ENCODE peak calls at places on chromosomes 16 and 17, in seven cellular contexts. One of them, this sample, is unnamed.

GRCh38 chr16:87330257-87330624 is 13.0 kb upstream of the C16orf95 start:
- DNase-seq in NCI-H1105: no peak
- DNase-seq in midbrain: no peak
- DNase-seq in stimulated activated CD8-positive, alpha-beta memory T cell treated with anti-CD3 and anti-CD28 coated beads, Interleukin-12 subunit alpha, Interleukin-12 subunit beta, amount 100 ng/mL, for 4 hours: no peak
- DNase-seq in activated CD4-positive, CD25-positive, alpha-beta regulatory T cell: no peak
- DNase-seq in glomerular endothelial cell: no peak
- DNase-seq in activated T-helper 1 cell treated with anti-CD3 and anti-CD28 coated beads, Interleukin-2, amount 50 U/mL, for 16 hours: no peak
- DNase-seq in this sample: no peak

GRCh38 chr16:1706386-1707192 is 594 bp downstream of the MAPK8IP3 start:
- DNase-seq in NCI-H1105: no peak
- DNase-seq in midbrain: no peak
- DNase-seq in stimulated activated CD8-positive, alpha-beta memory T cell treated with anti-CD3 and anti-CD28 coated beads, Interleukin-12 subunit alpha, Interleukin-12 subunit beta, amount 100 ng/mL, for 4 hours: peak; percentile 40
- DNase-seq in activated CD4-positive, CD25-positive, alpha-beta regulatory T cell: peak; percentile 48
- DNase-seq in glomerular endothelial cell: no peak
- DNase-seq in activated T-helper 1 cell treated with anti-CD3 and anti-CD28 coated beads, Interleukin-2, amount 50 U/mL, for 16 hours: no peak
- DNase-seq in this sample: no peak

GRCh38 chr17:82399030-82399429 is 19.1 kb upstream of the HEXD start:
- DNase-seq in NCI-H1105: no peak
- DNase-seq in midbrain: peak; percentile 63
- DNase-seq in stimulated activated CD8-positive, alpha-beta memory T cell treated with anti-CD3 and anti-CD28 coated beads, Interleukin-12 subunit alpha, Interleukin-12 subunit beta, amount 100 ng/mL, for 4 hours: no peak
- DNase-seq in activated CD4-positive, CD25-positive, alpha-beta regulatory T cell: no peak
- DNase-seq in glomerular endothelial cell: no peak
- DNase-seq in activated T-helper 1 cell treated with anti-CD3 and anti-CD28 coated beads, Interleukin-2, amount 50 U/mL, for 16 hours: no peak
- DNase-seq in this sample: no peak

GRCh38 chr16:17564856-17565255 is 94.1 kb upstream of the XYLT1 start:
- DNase-seq in NCI-H1105: no peak
- DNase-seq in midbrain: no peak
- DNase-seq in stimulated activated CD8-positive, alpha-beta memory T cell treated with anti-CD3 and anti-CD28 coated beads, Interleukin-12 subunit alpha, Interleukin-12 subunit beta, amount 100 ng/mL, for 4 hours: no peak
- DNase-seq in activated CD4-positive, CD25-positive, alpha-beta regulatory T cell: no peak
- DNase-seq in glomerular endothelial cell: no peak
- DNase-seq in activated T-helper 1 cell treated with anti-CD3 and anti-CD28 coated beads, Interleukin-2, amount 50 U/mL, for 16 hours: no peak
- DNase-seq in this sample: no peak

GRCh38 chr17:57913576-57914273 is 41.5 kb downstream of the CUEDC1 start:
- DNase-seq in NCI-H1105: no peak
- DNase-seq in midbrain: no peak
- DNase-seq in stimulated activated CD8-positive, alpha-beta memory T cell treated with anti-CD3 and anti-CD28 coated beads, Interleukin-12 subunit alpha, Interleukin-12 subunit beta, amount 100 ng/mL, for 4 hours: no peak
- DNase-seq in activated CD4-positive, CD25-positive, alpha-beta regulatory T cell: no peak
- DNase-seq in glomerular endothelial cell: no peak
- DNase-seq in activated T-helper 1 cell treated with anti-CD3 and anti-CD28 coated beads, Interleukin-2, amount 50 U/mL, for 16 hours: no peak
- DNase-seq in this sample: no peak

GRCh38 chr16:48318630-48319029 is 66.6 kb downstream of the SIAH1 start:
- DNase-seq in NCI-H1105: no peak
- DNase-seq in midbrain: peak; percentile 42
- DNase-seq in stimulated activated CD8-positive, alpha-beta memory T cell treated with anti-CD3 and anti-CD28 coated beads, Interleukin-12 subunit alpha, Interleukin-12 subunit beta, amount 100 ng/mL, for 4 hours: no peak
- DNase-seq in activated CD4-positive, CD25-positive, alpha-beta regulatory T cell: no peak
- DNase-seq in glomerular endothelial cell: peak; percentile 61
- DNase-seq in activated T-helper 1 cell treated with anti-CD3 and anti-CD28 coated beads, Interleukin-2, amount 50 U/mL, for 16 hours: no peak
- DNase-seq in this sample: peak; percentile 75

GRCh38 chr17:72393553-72393952 is 272.7 kb downstream of the SOX9 start:
- DNase-seq in NCI-H1105: no peak
- DNase-seq in midbrain: no peak
- DNase-seq in stimulated activated CD8-positive, alpha-beta memory T cell treated with anti-CD3 and anti-CD28 coated beads, Interleukin-12 subunit alpha, Interleukin-12 subunit beta, amount 100 ng/mL, for 4 hours: no peak
- DNase-seq in activated CD4-positive, CD25-positive, alpha-beta regulatory T cell: no peak
- DNase-seq in glomerular endothelial cell: peak; percentile 58
- DNase-seq in activated T-helper 1 cell treated with anti-CD3 and anti-CD28 coated beads, Interleukin-2, amount 50 U/mL, for 16 hours: no peak
- DNase-seq in this sample: no peak

GRCh38 chr17:17401271-17401781 is 75.5 kb upstream of the MED9 start:
- DNase-seq in NCI-H1105: no peak
- DNase-seq in midbrain: peak; percentile 26
- DNase-seq in stimulated activated CD8-positive, alpha-beta memory T cell treated with anti-CD3 and anti-CD28 coated beads, Interleukin-12 subunit alpha, Interleukin-12 subunit beta, amount 100 ng/mL, for 4 hours: no peak
- DNase-seq in activated CD4-positive, CD25-positive, alpha-beta regulatory T cell: no peak
- DNase-seq in glomerular endothelial cell: no peak
- DNase-seq in activated T-helper 1 cell treated with anti-CD3 and anti-CD28 coated beads, Interleukin-2, amount 50 U/mL, for 16 hours: no peak
- DNase-seq in this sample: no peak

GRCh38 chr16:49598386-49599170 is 225.0 kb downstream of the C16orf78 start:
- DNase-seq in NCI-H1105: no peak
- DNase-seq in midbrain: no peak
- DNase-seq in stimulated activated CD8-positive, alpha-beta memory T cell treated with anti-CD3 and anti-CD28 coated beads, Interleukin-12 subunit alpha, Interleukin-12 subunit beta, amount 100 ng/mL, for 4 hours: no peak
- DNase-seq in activated CD4-positive, CD25-positive, alpha-beta regulatory T cell: no peak
- DNase-seq in glomerular endothelial cell: no peak
- DNase-seq in activated T-helper 1 cell treated with anti-CD3 and anti-CD28 coated beads, Interleukin-2, amount 50 U/mL, for 16 hours: no peak
- DNase-seq in this sample: no peak

GRCh38 chr17:48021964-48022363 is 15.6 kb downstream of the COPZ2 start:
- DNase-seq in NCI-H1105: no peak
- DNase-seq in midbrain: no peak
- DNase-seq in stimulated activated CD8-positive, alpha-beta memory T cell treated with anti-CD3 and anti-CD28 coated beads, Interleukin-12 subunit alpha, Interleukin-12 subunit beta, amount 100 ng/mL, for 4 hours: no peak
- DNase-seq in activated CD4-positive, CD25-positive, alpha-beta regulatory T cell: no peak
- DNase-seq in glomerular endothelial cell: no peak
- DNase-seq in activated T-helper 1 cell treated with anti-CD3 and anti-CD28 coated beads, Interleukin-2, amount 50 U/mL, for 16 hours: no peak
- DNase-seq in this sample: no peak

GRCh38 chr17:77474292-77474988 is 333.7 kb downstream of the SEC14L1 start:
- DNase-seq in NCI-H1105: no peak
- DNase-seq in midbrain: no peak
- DNase-seq in stimulated activated CD8-positive, alpha-beta memory T cell treated with anti-CD3 and anti-CD28 coated beads, Interleukin-12 subunit alpha, Interleukin-12 subunit beta, amount 100 ng/mL, for 4 hours: no peak
- DNase-seq in activated CD4-positive, CD25-positive, alpha-beta regulatory T cell: no peak
- DNase-seq in glomerular endothelial cell: no peak
- DNase-seq in activated T-helper 1 cell treated with anti-CD3 and anti-CD28 coated beads, Interleukin-2, amount 50 U/mL, for 16 hours: no peak
- DNase-seq in this sample: no peak

GRCh38 chr17:50270430-50271172 is 3.7 kb upstream of the TMEM92 start:
- DNase-seq in NCI-H1105: no peak
- DNase-seq in midbrain: no peak
- DNase-seq in stimulated activated CD8-positive, alpha-beta memory T cell treated with anti-CD3 and anti-CD28 coated beads, Interleukin-12 subunit alpha, Interleukin-12 subunit beta, amount 100 ng/mL, for 4 hours: no peak
- DNase-seq in activated CD4-positive, CD25-positive, alpha-beta regulatory T cell: no peak
- DNase-seq in glomerular endothelial cell: no peak
- DNase-seq in activated T-helper 1 cell treated with anti-CD3 and anti-CD28 coated beads, Interleukin-2, amount 50 U/mL, for 16 hours: no peak
- DNase-seq in this sample: no peak

This sample was measured in naive thymus-derived CD4-positive, alpha-beta T cell.